ENCODE peak calls at places on chromosomes 11 and 22, in eight cellular contexts. P is Peyer's patch, S is NB4, U is tibial nerve, G is A549, Z is body of pancreas, F is ovary, E is right lobe of liver. X is an unnamed sample.

GRCh38 chr11:73218106-73218829 is at the start of gene P2RY2:
- DNase-seq in P (peak), S (peak), U (no peak), G (peak), Z (peak), F (peak), E (peak), X (peak)

GRCh38 chr11:45163956-45164575 is 17.6 kb downstream of the PRDM11 start:
- DNase-seq in P (no peak), S (peak), U (no peak), G (no peak), Z (no peak), F (no peak), E (no peak), X (peak)

GRCh38 chr22:42261266-42261665 is 9.2 kb downstream of the TCF20 start:
- DNase-seq in P (no peak), S (no peak), U (no peak), G (no peak), Z (no peak), F (no peak), E (no peak), X (no peak)

GRCh38 chr22:48322907-48323306 is 1504.8 kb downstream of the BRD1 start:
- DNase-seq in P (no peak), S (no peak), U (no peak), G (no peak), Z (no peak), F (no peak), E (no peak), X (no peak)

GRCh38 chr11:80155412-80156017 is 714.7 kb upstream of the TENM4 start:
- DNase-seq in P (no peak), S (peak), U (no peak), G (peak), Z (no peak), F (no peak), E (no peak), X (no peak)

GRCh38 chr11:41301023-41301422 is 158.4 kb downstream of the LRRC4C start:
- DNase-seq in P (no peak), S (no peak), U (no peak), G (no peak), Z (no peak), F (no peak), E (no peak), X (no peak)

GRCh38 chr11:131511794-131512193 is 141.4 kb downstream of the NTM start:
- DNase-seq in P (peak), S (peak), U (no peak), G (no peak), Z (peak), F (no peak), E (no peak), X (no peak)

GRCh38 chr11:75260396-75260795 is 19.8 kb downstream of the TPBGL start:
- DNase-seq in P (no peak), S (no peak), U (no peak), G (no peak), Z (no peak), F (peak), E (peak), X (peak)

GRCh38 chr11:44901120-44901519 is 49.6 kb downstream of the TP53I11 start:
- DNase-seq in P (peak), S (no peak), U (no peak), G (no peak), Z (no peak), F (no peak), E (no peak), X (no peak)

GRCh38 chr11:112797072-112797471 is 164.1 kb upstream of the NCAM1 start:
- DNase-seq in P (no peak), S (no peak), U (no peak), G (no peak), Z (no peak), F (no peak), E (no peak), X (no peak)

GRCh38 chr11:15195454-15196200 is 80.9 kb downstream of the INSC start:
- DNase-seq in P (no peak), S (no peak), U (no peak), G (no peak), Z (peak), F (no peak), E (peak), X (no peak)

GRCh38 chr22:36966851-36967535 is 52.3 kb downstream of the TST start:
- DNase-seq in P (no peak), S (no peak), U (no peak), G (no peak), Z (no peak), F (no peak), E (no peak), X (no peak)

GRCh38 chr11:86464509-86465221 is 90.0 kb downstream of the CCDC81 start:
- DNase-seq in P (no peak), S (no peak), U (no peak), G (no peak), Z (no peak), F (no peak), E (no peak), X (no peak)

GRCh38 chr11:47466701-47467250 is 17.8 kb upstream of the RAPSN start:
- DNase-seq in P (no peak), S (no peak), U (no peak), G (no peak), Z (peak), F (peak), E (peak), X (peak)

GRCh38 chr22:50318698-50319411 is 8.0 kb downstream of the DENND6B start:
- DNase-seq in P (no peak), S (no peak), U (no peak), G (no peak), Z (no peak), F (no peak), E (no peak), X (no peak)

GRCh38 chr11:117837070-117837776 is 12.7 kb upstream of the FXYD2 start:
- DNase-seq in P (peak), S (no peak), U (no peak), G (no peak), Z (no peak), F (peak), E (peak), X (peak)

GRCh38 chr11:128480066-128480465 is 107.3 kb downstream of the ETS1 start:
- DNase-seq in P (no peak), S (peak), U (no peak), G (no peak), Z (no peak), F (no peak), E (no peak), X (no peak)

GRCh38 chr22:17969732-17970131 is 54.6 kb downstream of the MICAL3 start:
- DNase-seq in P (no peak), S (no peak), U (no peak), G (peak), Z (no peak), F (peak), E (no peak), X (peak)

GRCh38 chr11:2363816-2364370 is 13.2 kb upstream of the CD81 start:
- DNase-seq in P (no peak), S (no peak), U (no peak), G (no peak), Z (no peak), F (no peak), E (no peak), X (no peak)

GRCh38 chr11:22786475-22786874 is 43.1 kb downstream of the SVIP start:
- DNase-seq in P (no peak), S (no peak), U (no peak), G (no peak), Z (no peak), F (no peak), E (no peak), X (no peak)

GRCh38 chr11:5368502-5369043 is 15.0 kb upstream of the OR51M1 start:
- DNase-seq in P (no peak), S (no peak), U (no peak), G (no peak), Z (no peak), F (no peak), E (no peak), X (no peak)

GRCh38 chr11:4882543-4882942 is 843 bp downstream of the OR51T1 start:
- DNase-seq in P (no peak), S (no peak), U (no peak), G (no peak), Z (no peak), F (no peak), E (no peak), X (no peak)

GRCh38 chr22:39535831-39536449 is 3.4 kb upstream of the RPS19BP1 start:
- DNase-seq in P (no peak), S (no peak), U (no peak), G (no peak), Z (no peak), F (no peak), E (no peak), X (no peak)

GRCh38 chr11:7544021-7544420 is 30.2 kb downstream of the PPFIBP2 start:
- DNase-seq in P (no peak), S (no peak), U (no peak), G (no peak), Z (no peak), F (no peak), E (no peak), X (no peak)

GRCh38 chr11:102853956-102854355 is 10.5 kb upstream of the MMP3 start:
- DNase-seq in P (no peak), S (no peak), U (no peak), G (no peak), Z (peak), F (no peak), E (no peak), X (no peak)

GRCh38 chr11:9607511-9607899 is 34.0 kb downstream of the WEE1 start:
- DNase-seq in P (no peak), S (no peak), U (no peak), G (no peak), Z (no peak), F (no peak), E (no peak), X (no peak)

GRCh38 chr22:30435674-30436126 is 10.1 kb downstream of the MTFP1 start:
- DNase-seq in P (peak), S (no peak), U (no peak), G (no peak), Z (peak), F (no peak), E (peak), X (peak)

GRCh38 chr22:27152033-27152432 is 494.6 kb downstream of the MIAT start:
- DNase-seq in P (no peak), S (no peak), U (no peak), G (no peak), Z (no peak), F (no peak), E (no peak), X (no peak)

GRCh38 chr11:19729141-19729540 is 16.5 kb downstream of the NAV2 start:
- DNase-seq in P (no peak), S (no peak), U (no peak), G (no peak), Z (no peak), F (no peak), E (no peak), X (no peak)

GRCh38 chr11:19919050-19919561 is 206.5 kb downstream of the NAV2 start:
- DNase-seq in P (no peak), S (no peak), U (no peak), G (peak), Z (peak), F (no peak), E (peak), X (no peak)

GRCh38 chr22:23549198-23549595 is 30.9 kb downstream of the IGLL1 start:
- DNase-seq in P (no peak), S (no peak), U (no peak), G (no peak), Z (no peak), F (no peak), E (no peak), X (peak)

GRCh38 chr22:38074181-38075104 is 9.5 kb downstream of the SLC16A8 start:
- DNase-seq in P (no peak), S (no peak), U (no peak), G (no peak), Z (no peak), F (no peak), E (peak), X (no peak)

GRCh38 chr11:24747275-24748251 is 250.7 kb downstream of the LUZP2 start:
- DNase-seq in P (no peak), S (no peak), U (no peak), G (no peak), Z (no peak), F (no peak), E (no peak), X (no peak)

GRCh38 chr11:63521896-63522295 is 14.7 kb upstream of the PLAAT4 start:
- DNase-seq in P (no peak), S (no peak), U (no peak), G (no peak), Z (no peak), F (no peak), E (no peak), X (no peak)

GRCh38 chr11:35235944-35236666 is 97.1 kb downstream of the CD44 start:
- DNase-seq in P (peak), S (no peak), U (no peak), G (peak), Z (peak), F (no peak), E (no peak), X (no peak)

GRCh38 chr11:32029721-32030120 is 61.2 kb upstream of the RCN1 start:
- DNase-seq in P (no peak), S (no peak), U (no peak), G (no peak), Z (no peak), F (no peak), E (no peak), X (no peak)

GRCh38 chr22:46586531-46587011 is 33.6 kb upstream of the GRAMD4 start:
- DNase-seq in P (peak), S (no peak), U (no peak), G (no peak), Z (no peak), F (no peak), E (no peak), X (peak)

GRCh38 chr11:69171476-69171875 is 15.7 kb downstream of the SMIM38 start:
- DNase-seq in P (no peak), S (no peak), U (no peak), G (no peak), Z (no peak), F (no peak), E (no peak), X (no peak)

GRCh38 chr11:69173925-69174591 is 18.3 kb downstream of the SMIM38 start:
- DNase-seq in P (no peak), S (no peak), U (no peak), G (no peak), Z (no peak), F (no peak), E (peak), X (peak)

GRCh38 chr11:69172674-69173073 is 16.9 kb downstream of the SMIM38 start:
- DNase-seq in P (no peak), S (peak), U (no peak), G (no peak), Z (no peak), F (no peak), E (peak), X (peak)

GRCh38 chr11:69173326-69173725 is 17.6 kb downstream of the SMIM38 start:
- DNase-seq in P (no peak), S (no peak), U (no peak), G (no peak), Z (no peak), F (no peak), E (peak), X (peak)

DNA sequence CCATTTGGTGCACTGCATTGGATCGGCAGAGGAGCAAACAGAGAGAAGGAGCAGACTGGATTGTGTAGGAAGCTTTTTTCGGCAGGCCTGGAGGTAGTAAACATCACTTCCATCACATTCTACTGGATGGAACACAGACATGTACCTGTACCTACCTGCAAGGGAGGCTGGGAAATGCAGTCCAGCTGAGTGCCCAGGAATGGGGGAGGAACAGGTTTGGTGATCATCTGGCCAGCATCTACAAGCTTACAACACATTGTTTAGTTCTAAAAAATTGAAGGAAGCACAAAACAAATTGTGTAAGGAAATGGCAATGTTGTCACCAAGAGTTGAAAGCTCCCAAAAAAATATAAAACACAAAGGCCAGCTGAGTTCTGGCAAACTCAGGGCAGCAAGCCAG is 19.1 kb downstream of the SMIM38 start:
- DNase-seq in P (no peak), S (no peak), U (no peak), G (no peak), Z (no peak), F (no peak), E (no peak), X (peak)
- TF ChIP-seq POLR2A in P (no peak), S (no peak), U (no peak), G (no peak), Z (no peak), F (no peak), E (no peak), X (no peak)

DNA sequence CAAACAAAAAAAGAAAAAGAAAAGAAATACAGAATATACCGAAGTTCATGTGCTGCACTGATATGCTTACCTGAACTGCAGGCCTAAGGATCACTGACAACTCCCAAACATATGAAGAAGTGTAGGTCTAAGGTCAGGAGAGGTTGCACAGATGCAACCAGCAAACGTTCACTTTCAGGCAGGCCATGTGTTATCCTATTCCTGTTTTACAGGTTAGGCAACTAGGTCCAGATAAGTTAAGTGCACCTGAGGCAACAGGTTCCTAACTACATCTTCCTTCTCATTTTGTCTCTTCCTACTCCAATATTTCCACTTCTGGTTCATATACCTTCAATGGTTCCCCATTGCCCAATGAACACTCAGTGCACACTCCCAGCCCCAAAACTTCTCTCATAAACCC is 15.1 kb downstream of the PI4KA start:
- DNase-seq in P (no peak), S (no peak), U (no peak), G (no peak), Z (no peak), F (no peak), E (no peak), X (no peak)
- H3K4me3 ChIP-seq in P (no peak), S (no peak), U (no peak), G (no peak), Z (no peak), F (no peak), E (no peak), X (no peak)

GRCh38 chr22:20430641-20431519 is 6.7 kb downstream of the SCARF2 start:
- DNase-seq in P (peak), S (peak), U (no peak), G (peak), Z (peak), F (peak), E (no peak), X (peak)
- TF ChIP-seq CTCF in P (no peak), S (peak), U (peak), G (peak), Z (peak), F (no peak), E (peak), X (peak)

DNA sequence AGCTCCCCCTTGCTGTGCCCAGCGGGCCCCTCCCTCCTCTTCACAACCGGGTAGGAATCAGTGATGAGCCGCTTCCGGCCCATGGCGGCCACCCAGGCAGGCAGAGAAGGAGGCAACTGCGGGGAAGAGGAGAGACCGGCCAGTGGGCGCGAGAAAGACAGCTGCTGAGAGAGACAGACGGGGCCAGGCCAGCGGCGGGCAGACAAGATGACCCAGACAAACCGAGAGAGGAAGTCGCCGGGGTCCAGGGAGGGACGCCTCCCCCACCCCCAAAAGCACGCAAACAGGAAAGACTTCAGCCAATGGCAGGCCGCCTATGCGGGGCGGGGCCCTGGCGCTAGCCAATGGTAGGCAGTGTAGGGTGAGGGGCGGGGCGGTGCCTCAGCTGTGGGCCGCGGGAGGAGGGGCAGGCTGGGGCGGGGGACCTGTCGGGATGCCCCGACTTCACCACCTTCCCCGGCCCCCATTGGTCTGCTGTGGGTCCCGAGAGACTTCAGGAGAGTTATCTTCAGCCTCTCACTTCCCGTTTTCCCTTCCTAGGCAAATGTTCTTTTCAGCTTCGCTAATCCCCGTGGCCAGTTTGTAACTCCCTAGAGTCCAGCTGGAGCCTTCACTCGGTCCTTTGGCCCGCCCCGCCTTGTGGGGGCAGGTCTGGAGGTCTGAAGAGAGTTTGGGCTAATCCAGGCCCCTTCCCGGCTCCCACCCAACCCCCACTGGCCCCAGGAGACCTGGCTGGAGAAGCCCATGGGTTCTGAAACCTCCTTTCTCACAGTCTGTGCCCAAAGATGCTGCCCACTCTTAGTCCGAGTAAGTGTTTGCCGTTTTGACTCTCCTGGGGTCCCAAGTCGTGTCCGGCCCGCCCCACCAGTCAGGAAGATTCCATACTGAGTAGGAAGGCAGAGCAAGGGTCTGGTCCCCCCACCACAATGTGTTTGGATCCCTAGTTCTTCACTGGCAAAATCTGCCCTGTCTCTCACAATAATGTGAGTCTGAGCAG is at the start of gene POLD4:
- DNase-seq in P (peak), S (peak), U (peak), G (peak), Z (peak), F (peak), E (peak), X (peak)
- TF ChIP-seq POLR2A in P (peak), S (peak), U (peak), G (peak), Z (peak), F (peak), E (peak), X (peak)

GRCh38 chr11:13337986-13338436 is 60.4 kb downstream of the BMAL1 start:
- DNase-seq in P (no peak), S (peak), U (no peak), G (peak), Z (no peak), F (no peak), E (no peak), X (no peak)
- H3K4me3 ChIP-seq in P (no peak), S (no peak), U (peak), G (peak), Z (no peak), F (peak), E (no peak), X (peak)